ENCODE peak calls at places on chromosomes 12 and 14, in seven cellular contexts. W is heart right ventricle, T is pancreas, I is psoas muscle, Y is kidney, K is HepG2, O is H7. X is an unnamed sample. For H3K36me3, the result is how much of the 10 kb centered on the place peaks cover.

GRCh38 chr12:20309504-20310148 is 58.7 kb upstream of the PDE3A start:
- DNase-seq in O (no peak), Y (no peak), K (no peak), W (peak), T (no peak), I (no peak), X (no peak)

GRCh38 chr12:116520801-116521471 is 38.2 kb upstream of the MAP1LC3B2 start:
- DNase-seq in I (no peak), T (no peak), W (no peak), O (no peak), K (no peak), Y (peak), X (no peak)

GRCh38 chr12:13198240-13198639 is 1.7 kb downstream of the EMP1 start:
- DNase-seq in O (no peak), W (no peak), Y (no peak), T (no peak), K (no peak), I (no peak), X (no peak)

GRCh38 chr12:52636592-52637258 is 15.3 kb downstream of the KRT2 start:
- DNase-seq in I (no peak), W (no peak), O (no peak), K (no peak), T (no peak), Y (no peak), X (no peak)

GRCh38 chr12:6852651-6853354 is 853 bp downstream of the USP5 start:
- DNase-seq in W (no peak), O (peak), Y (peak), T (no peak), I (no peak), K (peak), X (no peak)

GRCh38 chr12:6963741-6964446 is 6.6 kb downstream of the PHB2 start:
- DNase-seq in O (peak), Y (no peak), I (peak), K (no peak), T (peak), W (no peak), X (no peak)

GRCh38 chr12:14886271-14886670 is 617 bp upstream of the MGP start:
- DNase-seq in Y (no peak), I (no peak), K (no peak), O (no peak), W (no peak), T (no peak), X (no peak)

GRCh38 chr12:119593578-119594398 is at the start of gene TMEM233:
- DNase-seq in I (peak), K (no peak), T (no peak), W (peak), O (peak), Y (peak), X (no peak)

GRCh38 chr14:36495666-36496065 is 24.4 kb downstream of the NKX2-1 start:
- DNase-seq in T (no peak), I (no peak), Y (no peak), O (no peak), W (no peak), K (no peak), X (no peak)

GRCh38 chr14:105636935-105637334 is 110.6 kb downstream of the TMEM121 start:
- DNase-seq in W (no peak), K (no peak), O (no peak), T (no peak), I (no peak), Y (no peak), X (no peak)
- H3K4me3 ChIP-seq in W (no peak), K (no peak), O (no peak), T (no peak), I (no peak), Y (no peak), X (no peak)

GRCh38 chr12:105142259-105142658 is 34.7 kb downstream of the WASHC4 start:
- DNase-seq in W (no peak), I (no peak), K (no peak), Y (no peak), O (no peak), T (no peak), X (no peak)
- H3K36me3 ChIP-seq in W (under half), I (half or more), K (half or more), Y (under half), O (under half), T (under half), X (under half)

GRCh38 chr12:100717733-100718067 is 76.9 kb upstream of the ANO4 start:
- DNase-seq in W (no peak), I (no peak), O (no peak), Y (no peak), K (no peak), T (no peak), X (no peak)
- H3K4me3 ChIP-seq in W (peak), I (no peak), O (peak), Y (no peak), K (no peak), T (peak), X (no peak)

GRCh38 chr12:104095289-104095688 is 31.0 kb downstream of the HCFC2 start:
- DNase-seq in W (no peak), Y (no peak), K (no peak), I (no peak), O (no peak), T (no peak), X (no peak)

GRCh38 chr12:104094284-104094683 is 30.0 kb downstream of the HCFC2 start:
- DNase-seq in W (no peak), Y (no peak), I (no peak), K (no peak), T (no peak), O (no peak), X (no peak)

GRCh38 chr12:104090685-104091084 is 26.4 kb downstream of the HCFC2 start:
- DNase-seq in Y (no peak), I (no peak), O (no peak), T (no peak), W (no peak), K (no peak), X (no peak)

DNA sequence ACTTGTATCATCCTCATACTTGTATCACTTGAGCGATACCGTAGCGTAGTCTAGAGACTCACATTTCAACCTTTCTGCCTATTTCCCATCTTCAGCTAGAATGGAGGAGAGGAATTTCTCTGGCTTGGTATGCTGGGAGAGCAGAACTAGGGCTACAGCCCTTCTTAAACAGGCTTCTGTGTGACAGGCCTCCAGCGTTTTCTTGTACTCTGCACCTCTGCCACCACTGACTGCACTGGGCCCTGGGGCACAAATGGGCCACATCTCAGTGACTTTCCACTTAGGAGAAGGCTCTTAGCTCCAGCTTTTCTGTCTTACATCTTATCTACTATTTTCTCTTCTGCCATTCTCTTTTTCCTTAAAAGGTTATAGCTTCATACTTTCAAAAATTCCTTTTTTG is 26.8 kb downstream of the HCFC2 start:
- DNase-seq in T (no peak), W (no peak), K (no peak), Y (no peak), O (no peak), I (no peak), X (no peak)
- H3K36me3 ChIP-seq in T (under half), W (half or more), K (under half), Y (under half), O (under half), I (half or more), X (under half)